ENCODE peak calls at places on chromosome 20, in ten cellular contexts. J is dorsolateral prefrontal cortex, B is endothelial cell, Q is thoracic aorta, I is IMR-90, X is HCT116, R is AG09319, E is CD14-positive monocyte, K is GM10248, W is astrocyte of the spinal cord. D is an unnamed sample.

GRCh38 chr20:38842017-38842416 is 36.5 kb downstream of the PPP1R16B start:
- DNase-seq in J (no peak), B (no peak), Q (no peak), I (no peak), X (no peak), R (no peak), E (no peak), K (no peak), W (no peak), D (no peak)

GRCh38 chr20:45467861-45468260 is 1.7 kb upstream of the WFDC2 start:
- DNase-seq in J (peak; percentile 47), B (no peak), Q (no peak), I (no peak), X (no peak), R (no peak), E (no peak), K (no peak), W (no peak), D (no peak)

GRCh38 chr20:61430228-61430624 is 178.2 kb downstream of the CDH4 start:
- DNase-seq in J (no peak), B (no peak), Q (no peak), I (no peak), X (no peak), R (no peak), E (no peak), K (no peak), W (no peak), D (no peak)

GRCh38 chr20:48350291-48350988 is 477.4 kb downstream of the PREX1 start:
- DNase-seq in J (no peak), B (peak; percentile 29), Q (no peak), I (no peak), X (no peak), R (no peak), E (no peak), K (no peak), W (no peak), D (no peak)

GRCh38 chr20:60851826-60852704 is 400.0 kb upstream of the CDH4 start:
- DNase-seq in J (no peak), B (peak; percentile 60), Q (no peak), I (no peak), X (no peak), R (no peak), E (no peak), K (no peak), W (no peak), D (peak; percentile 66)

GRCh38 chr20:57911512-57912226 is 201.9 kb upstream of the PMEPA1 start:
- DNase-seq in J (no peak), B (no peak), Q (no peak), I (no peak), X (no peak), R (no peak), E (no peak), K (no peak), W (no peak), D (no peak)

GRCh38 chr20:54320148-54320607 is 112.3 kb downstream of the PFDN4 start:
- DNase-seq in J (no peak), B (no peak), Q (no peak), I (peak; percentile 24), X (no peak), R (no peak), E (no peak), K (no peak), W (peak; percentile 5), D (no peak)

GRCh38 chr20:62357681-62358080 is 9.4 kb downstream of the LAMA5 start:
- DNase-seq in J (no peak), B (no peak), Q (no peak), I (no peak), X (no peak), R (no peak), E (no peak), K (no peak), W (no peak), D (peak; percentile 61)

DNA sequence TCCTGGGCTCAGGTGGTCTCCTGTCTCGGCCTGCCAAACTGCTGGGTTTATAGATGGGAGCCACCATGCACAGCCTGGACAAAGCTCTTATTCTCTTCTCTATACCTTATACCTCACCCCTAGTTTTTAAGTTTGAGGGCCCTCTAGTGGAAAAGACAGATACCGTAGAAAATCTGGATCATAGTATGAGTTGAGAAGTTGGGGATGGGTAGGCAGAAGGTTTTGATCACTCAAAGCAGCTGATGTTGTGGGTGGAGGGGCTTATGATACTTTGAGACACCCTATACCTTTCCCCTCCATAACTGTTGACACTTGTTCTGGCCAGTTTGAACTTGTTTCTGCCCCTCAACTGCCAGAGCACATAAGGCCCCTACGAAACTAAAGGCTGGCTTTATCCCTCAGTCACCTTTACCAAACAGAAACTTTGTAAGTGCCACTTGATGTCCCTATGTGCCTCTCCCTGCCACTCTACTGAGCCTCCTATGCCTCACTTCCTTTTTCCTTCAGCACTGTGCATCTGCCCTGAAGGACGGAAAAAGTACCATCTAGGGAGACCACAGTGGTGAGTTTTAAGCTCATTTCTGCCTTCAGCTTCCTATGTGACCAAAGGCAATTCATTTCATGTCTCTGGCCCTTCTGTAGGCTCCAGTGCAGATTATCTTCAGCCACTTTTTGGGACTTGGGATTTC is 28.6 kb downstream of the RALY start:
- DNase-seq in J (no peak), B (no peak), Q (no peak), I (no peak), X (peak; percentile 10), R (no peak), E (no peak), K (peak; percentile 69), W (no peak), D (no peak)
- TF ChIP-seq CTCF in J (peak; percentile 17), B (no peak), Q (no peak), I (peak; percentile 34), X (peak; percentile 49), R (peak; percentile 20), E (peak; percentile 19), K (peak; percentile 53), W (peak; percentile 47), D (peak; percentile 34)

GRCh38 chr20:36421641-36422040 is 115.5 kb downstream of the DLGAP4 start:
- DNase-seq in J (no peak), B (no peak), Q (no peak), I (no peak), X (no peak), R (no peak), E (no peak), K (no peak), W (no peak), D (no peak)
- TF ChIP-seq CTCF in J (no peak), B (no peak), Q (no peak), I (no peak), X (no peak), R (no peak), E (no peak), K (no peak), W (no peak), D (no peak)

GRCh38 chr20:41748756-41749582 is 130.8 kb upstream of the CHD6 start:
- DNase-seq in J (no peak), B (no peak), Q (no peak), I (no peak), X (no peak), R (no peak), E (no peak), K (no peak), W (no peak), D (no peak)

GRCh38 chr20:41747226-41747625 is 129.0 kb upstream of the CHD6 start:
- DNase-seq in J (no peak), B (no peak), Q (no peak), I (no peak), X (no peak), R (no peak), E (no peak), K (no peak), W (no peak), D (no peak)

GRCh38 chr20:41748051-41748450 is 129.9 kb upstream of the CHD6 start:
- DNase-seq in J (no peak), B (no peak), Q (no peak), I (no peak), X (no peak), R (no peak), E (no peak), K (no peak), W (no peak), D (no peak)

GRCh38 chr20:41750137-41750536 is 132.0 kb upstream of the CHD6 start:
- DNase-seq in J (no peak), B (no peak), Q (no peak), I (no peak), X (no peak), R (no peak), E (no peak), K (no peak), W (no peak), D (no peak)

GRCh38 chr20:41746635-41747034 is 128.5 kb upstream of the CHD6 start:
- DNase-seq in J (no peak), B (no peak), Q (no peak), I (no peak), X (no peak), R (no peak), E (no peak), K (no peak), W (no peak), D (no peak)
- TF ChIP-seq CTCF in J (no peak), B (no peak), Q (no peak), I (no peak), X (no peak), R (no peak), E (no peak), K (no peak), W (no peak), D (no peak)

GRCh38 chr20:25549866-25550477 is 35.4 kb downstream of the NINL start:
- DNase-seq in J (no peak), B (no peak), Q (no peak), I (peak; percentile 79), X (no peak), R (no peak), E (no peak), K (no peak), W (peak; percentile 36), D (no peak)

GRCh38 chr20:25549172-25549865 is 36.0 kb downstream of the NINL start:
- DNase-seq in J (no peak), B (no peak), Q (no peak), I (no peak), X (no peak), R (no peak), E (no peak), K (no peak), W (no peak), D (no peak)

GRCh38 chr20:25552977-25553376 is 32.4 kb downstream of the NINL start:
- DNase-seq in J (no peak), B (no peak), Q (no peak), I (no peak), X (no peak), R (no peak), E (no peak), K (no peak), W (no peak), D (no peak)

GRCh38 chr20:25551413-25552210 is 33.7 kb downstream of the NINL start:
- DNase-seq in J (no peak), B (no peak), Q (no peak), I (no peak), X (no peak), R (no peak), E (no peak), K (no peak), W (no peak), D (no peak)

DNA sequence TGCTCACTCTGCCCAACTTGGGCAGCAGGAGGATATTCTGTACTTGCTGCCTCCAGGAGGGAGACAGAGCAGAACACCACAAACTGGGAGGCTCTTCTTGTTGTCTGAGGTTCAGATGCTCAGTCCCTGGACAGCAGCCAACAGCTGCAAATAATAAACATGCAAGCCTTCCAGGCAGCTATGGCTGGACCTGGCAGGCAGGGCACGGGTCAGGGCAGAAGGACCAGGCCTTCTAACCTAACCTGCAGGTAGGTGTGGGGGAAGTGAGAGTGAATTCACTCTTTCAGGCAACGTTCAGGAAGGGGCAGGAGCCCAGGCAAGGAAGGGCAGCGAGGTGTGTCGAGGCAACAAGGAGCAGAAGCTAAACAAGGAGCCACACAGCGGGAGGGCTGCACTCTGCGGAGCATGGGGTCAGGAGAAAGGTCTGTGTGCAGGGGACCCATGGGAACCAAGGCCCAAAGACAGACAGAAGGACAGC is 31.5 kb downstream of the NINL start:
- DNase-seq in J (no peak), B (no peak), Q (no peak), I (peak; percentile 67), X (no peak), R (peak; percentile 78), E (no peak), K (no peak), W (peak; percentile 58), D (no peak)
- TF ChIP-seq CTCF in J (no peak), B (no peak), Q (no peak), I (no peak), X (no peak), R (no peak), E (no peak), K (no peak), W (no peak), D (no peak)

D was measured in glutamatergic neuron.